ENCODE peak calls at places on chromosome 9, in seven cellular contexts. X is HepG2, C is K562, O is SK-N-SH, N is HCT116, W is GM12878, U is H1. M is an unnamed sample.

GRCh38 chr9:98658965-98659364 is 49.8 kb downstream of the GABBR2 start:
- DNase-seq in X (no peak), C (no peak), O (no peak), N (no peak), W (no peak), U (no peak), M (no peak)

GRCh38 chr9:89435315-89435823 is 62.5 kb downstream of the SEMA4D start:
- DNase-seq in X (no peak), C (no peak), O (no peak), N (peak), W (no peak), U (peak), M (peak)

GRCh38 chr9:4422495-4422894 is 67.8 kb upstream of the SLC1A1 start:
- DNase-seq in X (no peak), C (no peak), O (no peak), N (no peak), W (no peak), U (no peak), M (no peak)

GRCh38 chr9:121652037-121652837 is 803 bp downstream of the DAB2IP start:
- DNase-seq in X (no peak), C (no peak), O (peak), N (no peak), W (no peak), U (no peak), M (no peak)

GRCh38 chr9:88478236-88478635 is 56.7 kb upstream of the NXNL2 start:
- DNase-seq in X (no peak), C (no peak), O (no peak), N (no peak), W (no peak), U (no peak), M (no peak)

GRCh38 chr9:2210201-2210600 is 195.1 kb downstream of the SMARCA2 start:
- DNase-seq in X (no peak), C (no peak), O (no peak), N (no peak), W (no peak), U (no peak), M (no peak)

GRCh38 chr9:82247318-82247717 is 258.7 kb downstream of the SPATA31D1 start:
- DNase-seq in X (no peak), C (no peak), O (no peak), N (no peak), W (no peak), U (no peak), M (no peak)

GRCh38 chr9:38176256-38176655 is 107.2 kb upstream of the SHB start:
- DNase-seq in X (no peak), C (no peak), O (no peak), N (no peak), W (no peak), U (no peak), M (no peak)

GRCh38 chr9:38129366-38129765 is 60.3 kb upstream of the SHB start:
- DNase-seq in X (no peak), C (no peak), O (no peak), N (no peak), W (no peak), U (no peak), M (no peak)

GRCh38 chr9:119289740-119290139 is 79.5 kb downstream of the BRINP1 start:
- DNase-seq in X (peak), C (peak), O (peak), N (no peak), W (no peak), U (no peak), M (peak)

GRCh38 chr9:16258708-16259107 is 611.8 kb downstream of the BNC2 start:
- DNase-seq in X (no peak), C (no peak), O (no peak), N (no peak), W (peak), U (no peak), M (no peak)

GRCh38 chr9:103037508-103038477 is 42.7 kb downstream of the CYLC2 start:
- DNase-seq in X (no peak), C (no peak), O (no peak), N (no peak), W (no peak), U (no peak), M (no peak)

GRCh38 chr9:107969141-107969540 is 479.6 kb upstream of the KLF4 start:
- DNase-seq in X (no peak), C (no peak), O (no peak), N (no peak), W (no peak), U (no peak), M (no peak)

GRCh38 chr9:6788175-6789016 is 30.6 kb downstream of the KDM4C start:
- DNase-seq in X (peak), C (no peak), O (no peak), N (peak), W (no peak), U (no peak), M (peak)

GRCh38 chr9:8521112-8521511 is 721.5 kb upstream of the DMAC1 start:
- DNase-seq in X (no peak), C (no peak), O (no peak), N (no peak), W (no peak), U (no peak), M (no peak)

GRCh38 chr9:89597711-89598707 is 6.8 kb upstream of the GADD45G start:
- DNase-seq in X (peak), C (peak), O (peak), N (no peak), W (no peak), U (no peak), M (peak)

GRCh38 chr9:89812556-89813181 is 207.9 kb downstream of the GADD45G start:
- DNase-seq in X (no peak), C (no peak), O (no peak), N (no peak), W (no peak), U (no peak), M (no peak)

GRCh38 chr9:134533850-134534585 is 107.6 kb upstream of the COL5A1 start:
- DNase-seq in X (no peak), C (no peak), O (no peak), N (no peak), W (no peak), U (no peak), M (no peak)

DNA sequence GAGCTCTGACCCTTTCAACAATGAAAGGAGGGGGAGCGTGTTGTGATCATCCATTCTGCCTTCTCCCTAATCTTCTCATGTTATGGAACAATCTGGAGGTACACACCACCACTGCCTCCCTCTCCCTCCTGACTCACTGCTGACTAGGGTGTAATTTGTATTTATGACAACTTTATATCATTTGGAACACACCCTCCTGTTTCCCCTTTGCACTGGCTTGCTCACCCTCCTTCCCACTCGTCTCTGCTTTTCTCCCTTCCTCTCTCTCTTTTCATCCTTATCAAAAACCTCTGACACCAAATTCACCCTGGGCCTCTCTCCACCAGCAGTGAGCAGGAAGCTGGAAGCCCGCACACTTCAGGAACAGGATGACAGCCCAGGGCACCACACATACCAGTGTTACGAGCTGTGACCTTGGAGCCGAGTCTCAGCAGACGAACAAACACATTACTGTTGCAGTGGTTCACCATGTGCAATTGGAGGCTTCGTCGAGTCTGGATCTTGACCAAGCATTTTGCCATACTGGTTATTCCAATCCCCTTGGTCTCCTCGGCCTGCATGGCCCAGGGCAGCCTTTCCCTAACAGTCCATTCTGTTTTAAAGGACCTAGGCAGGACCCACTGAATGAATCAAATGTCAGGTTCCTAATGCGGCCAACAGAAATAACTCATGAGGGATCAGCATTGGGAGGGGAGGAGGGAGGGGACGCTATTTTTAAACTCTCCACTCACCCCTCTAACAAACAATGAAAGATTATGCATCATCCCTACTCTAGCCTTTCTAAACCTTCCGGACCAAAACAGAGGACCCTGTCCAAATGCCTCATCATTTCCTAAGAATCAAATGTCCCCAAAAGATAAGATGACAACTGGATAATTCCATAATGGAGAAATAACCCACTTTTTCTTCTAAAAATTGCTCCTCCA is 203.9 kb upstream of the RASEF start:
- DNase-seq in X (peak), C (no peak), O (no peak), N (no peak), W (no peak), U (no peak), M (peak)
- TF ChIP-seq JUND in X (no peak), C (no peak), O (no peak), N (no peak), W (no peak), U (no peak), M (no peak)

DNA sequence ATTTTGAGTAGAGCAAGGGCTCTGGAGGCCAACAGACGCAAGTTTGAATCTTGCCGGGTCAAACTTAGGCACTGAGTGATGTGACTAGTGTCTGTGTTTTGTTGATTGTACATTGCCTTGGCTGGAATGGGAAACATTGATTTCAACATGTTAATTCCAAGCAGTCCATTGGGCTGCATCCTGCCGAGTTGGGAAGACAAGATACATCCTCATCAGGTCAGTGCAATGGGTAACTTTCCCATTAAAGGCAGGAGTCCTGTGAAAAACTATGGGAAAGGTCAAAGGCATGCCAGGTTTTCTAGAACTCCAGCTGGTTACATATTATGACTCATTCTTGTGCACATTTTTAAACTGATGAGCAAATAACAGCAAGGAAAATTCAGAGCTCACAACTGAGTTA is 126.5 kb upstream of the ABCA1 start:
- DNase-seq in X (peak), C (no peak), O (no peak), N (no peak), W (no peak), U (no peak), M (no peak)
- TF ChIP-seq JUND in X (peak), C (no peak), O (peak), N (no peak), W (no peak), U (no peak), M (no peak)

GRCh38 chr9:78365979-78366697 is 69.2 kb downstream of the PSAT1 start:
- DNase-seq in X (no peak), C (no peak), O (peak), N (no peak), W (no peak), U (no peak), M (no peak)
- TF ChIP-seq JUND in X (no peak), C (no peak), O (no peak), N (no peak), W (no peak), U (no peak), M (no peak)

GRCh38 chr9:130042406-130042930 is 521 bp downstream of the FNBP1 start:
- DNase-seq in X (no peak), C (peak), O (peak), N (no peak), W (no peak), U (no peak), M (no peak)

GRCh38 chr9:130041648-130042405 is 1.2 kb downstream of the FNBP1 start:
- DNase-seq in X (no peak), C (no peak), O (peak), N (no peak), W (no peak), U (no peak), M (no peak)

GRCh38 chr9:130040901-130041647 is 1.9 kb downstream of the FNBP1 start:
- DNase-seq in X (no peak), C (no peak), O (no peak), N (no peak), W (no peak), U (no peak), M (no peak)

GRCh38 chr9:130042931-130043653 is at the start of gene FNBP1:
- DNase-seq in X (peak), C (peak), O (peak), N (no peak), W (no peak), U (peak), M (peak)

GRCh38 chr9:130039504-130040147 is 3.4 kb downstream of the FNBP1 start:
- DNase-seq in X (no peak), C (no peak), O (peak), N (no peak), W (peak), U (no peak), M (no peak)
- TF ChIP-seq JUND in X (no peak), C (no peak), O (no peak), N (no peak), W (no peak), U (no peak), M (no peak)

DNA sequence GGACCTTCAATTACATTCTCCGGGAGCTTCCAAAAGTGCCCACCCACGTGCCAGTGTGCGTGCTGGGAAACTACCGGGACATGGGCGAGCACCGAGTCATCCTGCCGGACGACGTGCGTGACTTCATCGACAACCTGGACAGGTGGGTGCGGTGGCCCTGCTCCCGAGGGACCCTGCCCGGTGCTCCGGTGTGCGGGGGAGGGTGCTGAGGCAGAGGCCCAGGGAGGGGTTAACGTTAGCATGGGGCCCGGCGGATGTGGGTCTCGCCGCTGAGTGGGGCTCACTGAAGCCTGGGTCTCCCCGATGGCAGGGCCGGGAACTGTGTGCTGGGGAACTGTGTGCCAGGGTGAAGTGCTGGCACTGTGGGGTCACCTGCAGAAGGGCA is 10.6 kb upstream of the AJM1 start:
- DNase-seq in X (no peak), C (no peak), O (no peak), N (no peak), W (no peak), U (no peak), M (no peak)
- TF ChIP-seq JUND in X (no peak), C (no peak), O (no peak), N (no peak), W (no peak), U (no peak), M (no peak)

M was measured in T47D.